ENCODE peak calls at places on chromosomes 6 and 20, in four cellular contexts. Y is NCI-H1436, N is fibroblast of mammary gland, K is GM04504. R is an unnamed sample.

GRCh38 chr6:53301801-53302537 is 46.8 kb downstream of the ELOVL5 start:
- DNase-seq in Y (no peak), N (no peak), K (no peak), R (no peak)

GRCh38 chr6:89530982-89531381 is 98.0 kb downstream of the ANKRD6 start:
- DNase-seq in Y (no peak), N (no peak), K (no peak), R (no peak)

GRCh38 chr6:4291453-4292403 is 156.4 kb upstream of the ECI2 start:
- DNase-seq in Y (no peak), N (peak; percentile 54), K (no peak), R (no peak)

GRCh38 chr6:28866342-28867077 is 57.3 kb downstream of the TRIM27 start:
- DNase-seq in Y (peak; percentile 63), N (peak; percentile 23), K (peak; percentile 1), R (no peak)

GRCh38 chr20:62875419-62876355 is 14.1 kb upstream of the TCFL5 start:
- DNase-seq in Y (peak; percentile 63), N (peak; percentile 86), K (peak; percentile 79), R (peak; percentile 53)

GRCh38 chr6:72955666-72956065 is 269.6 kb downstream of the KHDC1L start:
- DNase-seq in Y (no peak), N (no peak), K (no peak), R (no peak)

GRCh38 chr6:104718672-104719071 is 141.0 kb downstream of the HACE1 start:
- DNase-seq in Y (no peak), N (no peak), K (no peak), R (no peak)

GRCh38 chr6:158853072-158853871 is 34.1 kb upstream of the EZR start:
- DNase-seq in Y (no peak), N (peak; percentile 78), K (peak; percentile 47), R (peak; percentile 52)

GRCh38 chr6:14544689-14545088 is 427.1 kb downstream of the CD83 start:
- DNase-seq in Y (peak; percentile 78), N (no peak), K (no peak), R (no peak)

GRCh38 chr6:42877695-42878094 is 1.7 kb upstream of the RPL7L1 start:
- DNase-seq in Y (no peak), N (no peak), K (no peak), R (no peak)

R was measured in fibroblast of the conjunctiva.